ENCODE peak calls at places on chromosomes 2 and 18, in seven cellular contexts. H is activated T-cell treated with anti-CD3 and anti-CD28 coated beads for 1 hour; O is stimulated activated naive CD8-positive, alpha-beta T cell treated with anti-CD3 and anti-CD28 coated beads, Interleukin-15, Interleukin-2, amounts not matched to agents 100 U/mL and 50 U/mL, for 24 hours; A is A549; L is DMS 273 treated with DMSO at 0.1 percent for 48 hours; W is NCI-H1105; B is stimulated activated CD8-positive, alpha-beta memory T cell treated with anti-CD3 and anti-CD28 coated beads, Interleukin-15, amount 100 ng/mL, for 24 hours. E is an unnamed sample.

GRCh38 chr2:9764153-9764778 is 79.0 kb upstream of the TAF1B start:
- DNase-seq in H (no peak), O (no peak), A (no peak), L (no peak), W (peak; percentile 67), B (no peak), E (no peak)

GRCh38 chr18:62784966-62785413 is 69.6 kb downstream of the PHLPP1 start:
- DNase-seq in H (no peak), O (no peak), A (no peak), L (no peak), W (peak; percentile 30), B (no peak), E (no peak)

GRCh38 chr2:221758076-221758475 is 186.0 kb upstream of the EPHA4 start:
- DNase-seq in H (no peak), O (no peak), A (no peak), L (no peak), W (no peak), B (no peak), E (no peak)

GRCh38 chr2:47198985-47199451 is 43.9 kb upstream of the STPG4 start:
- DNase-seq in H (no peak), O (no peak), A (no peak), L (no peak), W (no peak), B (no peak), E (no peak)

GRCh38 chr2:72150157-72150960 is 2.7 kb upstream of the CYP26B1 start:
- DNase-seq in H (peak; percentile 53), O (peak; percentile 80), A (peak; percentile 83), L (peak; percentile 50), W (peak; percentile 65), B (peak; percentile 35), E (peak; percentile 58)

GRCh38 chr2:231810905-231811304 is 24.7 kb downstream of the COPS7B start:
- DNase-seq in H (no peak), O (no peak), A (no peak), L (no peak), W (no peak), B (no peak), E (no peak)

GRCh38 chr2:44951714-44952113 is 10.2 kb downstream of the SIX3 start:
- DNase-seq in H (no peak), O (no peak), A (no peak), L (no peak), W (no peak), B (no peak), E (no peak)

GRCh38 chr2:128069769-128070168 is 21.2 kb upstream of the UGGT1 start:
- DNase-seq in H (no peak), O (no peak), A (no peak), L (no peak), W (no peak), B (no peak), E (no peak)

GRCh38 chr2:236928353-236929153 is 157.1 kb upstream of the COPS8 start:
- DNase-seq in H (no peak), O (no peak), A (no peak), L (no peak), W (no peak), B (no peak), E (no peak)

E was measured in NCI-H2171.